ENCODE peak calls at places on chromosomes 6 and 20, in ten cellular contexts. U, K, Y, D, T, G, M, I, L and Q are unnamed samples.

GRCh38 chr20:31485450-31486339 is 10.6 kb downstream of the REM1 start:
- DNase-seq in U (no peak), K (no peak), Y (no peak), D (no peak), T (peak), G (no peak), M (no peak), I (no peak), L (peak), Q (peak)

GRCh38 chr20:52102126-52102525 is 89.5 kb downstream of the ZFP64 start:
- DNase-seq in U (no peak), K (no peak), Y (no peak), D (no peak), T (no peak), G (no peak), M (no peak), I (no peak), L (no peak), Q (no peak)

GRCh38 chr6:166760288-166760687 is 133.2 kb upstream of the RPS6KA2 start:
- DNase-seq in U (peak), K (no peak), Y (no peak), D (no peak), T (no peak), G (peak), M (no peak), I (no peak), L (no peak), Q (no peak)

GRCh38 chr6:112274774-112275173 is 20.4 kb upstream of the LAMA4 start:
- DNase-seq in U (no peak), K (no peak), Y (no peak), D (no peak), T (no peak), G (no peak), M (no peak), I (no peak), L (no peak), Q (no peak)

GRCh38 chr20:44188752-44189151 is 1.8 kb upstream of the JPH2 start:
- DNase-seq in U (no peak), K (no peak), Y (no peak), D (no peak), T (no peak), G (no peak), M (no peak), I (no peak), L (peak), Q (no peak)

GRCh38 chr6:159067334-159067733 is 22.5 kb upstream of the TAGAP start:
- DNase-seq in U (no peak), K (no peak), Y (no peak), D (no peak), T (no peak), G (no peak), M (no peak), I (no peak), L (no peak), Q (no peak)

GRCh38 chr20:45826381-45827019 is 612 bp downstream of the TNNC2 start:
- DNase-seq in U (no peak), K (no peak), Y (no peak), D (no peak), T (peak), G (no peak), M (no peak), I (no peak), L (peak), Q (peak)

GRCh38 chr20:11799131-11799800 is 118.4 kb upstream of the BTBD3 start:
- DNase-seq in U (no peak), K (no peak), Y (no peak), D (no peak), T (no peak), G (no peak), M (no peak), I (no peak), L (peak), Q (no peak)

GRCh38 chr6:108142240-108142639 is 23.6 kb upstream of the NR2E1 start:
- DNase-seq in U (no peak), K (no peak), Y (no peak), D (no peak), T (no peak), G (no peak), M (no peak), I (no peak), L (no peak), Q (no peak)

GRCh38 chr20:62352402-62353288 is 14.5 kb downstream of the LAMA5 start:
- DNase-seq in U (no peak), K (no peak), Y (peak), D (peak), T (peak), G (no peak), M (no peak), I (no peak), L (no peak), Q (peak)

GRCh38 chr6:36924778-36925396 is 29.7 kb upstream of the PI16 start:
- DNase-seq in U (no peak), K (no peak), Y (no peak), D (no peak), T (no peak), G (no peak), M (no peak), I (no peak), L (no peak), Q (no peak)

GRCh38 chr20:52349806-52350205 is 158.2 kb upstream of the ZFP64 start:
- DNase-seq in U (no peak), K (no peak), Y (no peak), D (no peak), T (no peak), G (no peak), M (no peak), I (no peak), L (no peak), Q (no peak)

GRCh38 chr6:166559211-166559610 is 27.3 kb downstream of the RAMACL start:
- DNase-seq in U (no peak), K (no peak), Y (no peak), D (no peak), T (no peak), G (no peak), M (no peak), I (no peak), L (no peak), Q (no peak)

GRCh38 chr6:111976169-111976568 is 77.7 kb upstream of the CCN6 start:
- DNase-seq in U (no peak), K (no peak), Y (no peak), D (no peak), T (no peak), G (no peak), M (no peak), I (no peak), L (no peak), Q (no peak)

GRCh38 chr6:46642928-46643751 is 9.5 kb downstream of the CYP39A1 start:
- DNase-seq in U (no peak), K (no peak), Y (no peak), D (no peak), T (no peak), G (no peak), M (no peak), I (no peak), L (no peak), Q (no peak)

GRCh38 chr6:146968041-146968760 is 236.0 kb upstream of the STXBP5 start:
- DNase-seq in U (no peak), K (no peak), Y (no peak), D (no peak), T (no peak), G (no peak), M (no peak), I (no peak), L (peak), Q (no peak)